ENCODE peak calls at places on chromosome 13, in ten cellular contexts. N is G401; P is HS-5; G is stimulated activated CD4-positive, alpha-beta T cell treated with anti-CD3 and anti-CD28 coated beads, Interleukin-1b, Interleukin-23, amount 100 ng/mL, for 24 hours; O is activated effector memory CD4-positive, alpha-beta T cell treated with anti-CD3 and anti-CD28 coated beads, Interleukin-2, amount 50 U/mL, for 16 hours; J is pancreas; U is fibroblast of pulmonary artery; D is activated T-helper 9 cell treated with anti-CD3 and anti-CD28 coated beads, Interleukin-2, amount 50 U/mL, for 16 hours; Q is stimulated activated CD8-positive, alpha-beta memory T cell treated with anti-CD3 and anti-CD28 coated beads, Interleukin-4, amount 100 ng/mL, for 48 hours; Y is left ventricle myocardium inferior. H is an unnamed sample.

GRCh38 chr13:52599853-52600603 is 42.2 kb upstream of the HNRNPA1L2 start:
- DNase-seq in N (peak), P (no peak), G (no peak), O (no peak), J (no peak), U (peak), D (no peak), Q (peak), Y (peak), H (no peak)

GRCh38 chr13:44230736-44231135 is 142.9 kb upstream of the SERP2 start:
- DNase-seq in N (no peak), P (no peak), G (no peak), O (no peak), J (no peak), U (peak), D (no peak), Q (no peak), Y (no peak), H (no peak)

GRCh38 chr13:48334534-48335127 is 31.1 kb downstream of the RB1 start:
- DNase-seq in N (peak), P (no peak), G (no peak), O (no peak), J (no peak), U (peak), D (no peak), Q (no peak), Y (no peak), H (no peak)

GRCh38 chr13:43939149-43939548 is 59.4 kb downstream of the LACC1 start:
- DNase-seq in N (no peak), P (no peak), G (no peak), O (no peak), J (no peak), U (no peak), D (no peak), Q (no peak), Y (no peak), H (no peak)

GRCh38 chr13:71785361-71785760 is 81.6 kb downstream of the DACH1 start:
- DNase-seq in N (no peak), P (no peak), G (no peak), O (no peak), J (no peak), U (no peak), D (no peak), Q (no peak), Y (no peak), H (no peak)

GRCh38 chr13:44300895-44301638 is 72.6 kb upstream of the SERP2 start:
- DNase-seq in N (peak), P (peak), G (no peak), O (peak), J (peak), U (peak), D (no peak), Q (no peak), Y (peak), H (peak)

GRCh38 chr13:37263881-37264280 is 158.4 kb upstream of the CSNK1A1L start:
- DNase-seq in N (no peak), P (no peak), G (no peak), O (no peak), J (no peak), U (no peak), D (no peak), Q (no peak), Y (no peak), H (no peak)

GRCh38 chr13:77351326-77351725 is 24.4 kb upstream of the MYCBP2 start:
- DNase-seq in N (no peak), P (no peak), G (no peak), O (no peak), J (no peak), U (no peak), D (no peak), Q (no peak), Y (no peak), H (no peak)

GRCh38 chr13:36945078-36945477 is 25.0 kb upstream of the SMAD9 start:
- DNase-seq in N (no peak), P (no peak), G (no peak), O (no peak), J (no peak), U (no peak), D (no peak), Q (no peak), Y (no peak), H (no peak)

GRCh38 chr13:106103779-106104178 is 431.7 kb downstream of the EFNB2 start:
- DNase-seq in N (no peak), P (no peak), G (no peak), O (no peak), J (no peak), U (peak), D (no peak), Q (no peak), Y (no peak), H (no peak)

GRCh38 chr13:45373116-45373606 is 32.2 kb upstream of the TPT1 start:
- DNase-seq in N (no peak), P (no peak), G (no peak), O (no peak), J (no peak), U (no peak), D (no peak), Q (no peak), Y (no peak), H (no peak)

GRCh38 chr13:110913322-110913721 is 1.5 kb downstream of the ANKRD10 start:
- DNase-seq in N (no peak), P (no peak), G (no peak), O (no peak), J (no peak), U (peak), D (no peak), Q (no peak), Y (no peak), H (no peak)

GRCh38 chr13:46101488-46102289 is 3.1 kb downstream of the CPB2 start:
- DNase-seq in N (no peak), P (no peak), G (no peak), O (no peak), J (no peak), U (no peak), D (no peak), Q (no peak), Y (no peak), H (no peak)

GRCh38 chr13:57933606-57934005 is 302.1 kb downstream of the PCDH17 start:
- DNase-seq in N (no peak), P (peak), G (no peak), O (no peak), J (no peak), U (peak), D (no peak), Q (no peak), Y (no peak), H (no peak)

GRCh38 chr13:113418722-113419049 is 34.6 kb downstream of the ADPRHL1 start:
- DNase-seq in N (no peak), P (no peak), G (no peak), O (no peak), J (no peak), U (no peak), D (no peak), Q (no peak), Y (no peak), H (no peak)